ENCODE peak calls at places on chromosomes 12 and 14, in six cellular contexts. One of them, this sample, is unnamed.

GRCh38 chr14:21960636-21961035 is 287.0 kb upstream of the OR4E1 start:
- DNase-seq in pancreas: no peak
- DNase-seq in skeletal muscle cell: no peak
- DNase-seq in AG09309: no peak
- DNase-seq in SK-N-SH: no peak
- DNase-seq in CD4-positive, alpha-beta memory T cell: no peak
- DNase-seq in this sample: no peak

GRCh38 chr12:85179680-85180300 is 100.2 kb upstream of the ALX1 start:
- DNase-seq in skeletal muscle cell: peak
- DNase-seq in AG09309: no peak
- DNase-seq in pancreas: no peak
- DNase-seq in CD4-positive, alpha-beta memory T cell: no peak
- DNase-seq in SK-N-SH: no peak
- DNase-seq in this sample: peak

GRCh38 chr12:3137268-3137761 is 60.1 kb downstream of the TSPAN9 start:
- DNase-seq in pancreas: no peak
- DNase-seq in AG09309: no peak
- DNase-seq in SK-N-SH: peak
- DNase-seq in skeletal muscle cell: no peak
- DNase-seq in CD4-positive, alpha-beta memory T cell: no peak
- DNase-seq in this sample: peak

GRCh38 chr12:129190827-129191226 is 337.5 kb downstream of the GLT1D1 start:
- DNase-seq in pancreas: no peak
- DNase-seq in skeletal muscle cell: no peak
- DNase-seq in CD4-positive, alpha-beta memory T cell: no peak
- DNase-seq in AG09309: no peak
- DNase-seq in SK-N-SH: no peak
- DNase-seq in this sample: no peak

GRCh38 chr12:121499929-121500793 is 80.7 kb downstream of the KDM2B start:
- DNase-seq in CD4-positive, alpha-beta memory T cell: peak
- DNase-seq in AG09309: no peak
- DNase-seq in pancreas: peak
- DNase-seq in skeletal muscle cell: peak
- DNase-seq in SK-N-SH: peak
- DNase-seq in this sample: peak

GRCh38 chr14:97916100-97916499 is 1118.9 kb downstream of the VRK1 start:
- DNase-seq in AG09309: no peak
- DNase-seq in CD4-positive, alpha-beta memory T cell: no peak
- DNase-seq in SK-N-SH: no peak
- DNase-seq in skeletal muscle cell: no peak
- DNase-seq in pancreas: no peak
- DNase-seq in this sample: no peak

GRCh38 chr14:61774861-61775260 is 12.6 kb downstream of the SNAPC1 start:
- DNase-seq in pancreas: no peak
- DNase-seq in AG09309: no peak
- DNase-seq in CD4-positive, alpha-beta memory T cell: no peak
- DNase-seq in skeletal muscle cell: no peak
- DNase-seq in SK-N-SH: no peak
- DNase-seq in this sample: no peak

GRCh38 chr12:53709671-53710070 is 17.6 kb downstream of the CALCOCO1 start:
- DNase-seq in AG09309: no peak
- DNase-seq in CD4-positive, alpha-beta memory T cell: no peak
- DNase-seq in SK-N-SH: no peak
- DNase-seq in skeletal muscle cell: no peak
- DNase-seq in pancreas: no peak
- DNase-seq in this sample: no peak

GRCh38 chr14:72573725-72574426 is 320.0 kb downstream of the DPF3 start:
- DNase-seq in skeletal muscle cell: no peak
- DNase-seq in AG09309: no peak
- DNase-seq in CD4-positive, alpha-beta memory T cell: no peak
- DNase-seq in SK-N-SH: no peak
- DNase-seq in pancreas: peak
- DNase-seq in this sample: no peak

GRCh38 chr12:41213648-41214047 is 25.5 kb downstream of the PDZRN4 start:
- DNase-seq in skeletal muscle cell: no peak
- DNase-seq in SK-N-SH: no peak
- DNase-seq in CD4-positive, alpha-beta memory T cell: no peak
- DNase-seq in AG09309: no peak
- DNase-seq in pancreas: no peak
- DNase-seq in this sample: no peak

GRCh38 chr12:116708826-116709756 is 28.8 kb downstream of the SPRING1 start:
- DNase-seq in SK-N-SH: peak
- DNase-seq in skeletal muscle cell: no peak
- DNase-seq in AG09309: peak
- DNase-seq in pancreas: peak
- DNase-seq in CD4-positive, alpha-beta memory T cell: peak
- DNase-seq in this sample: peak

GRCh38 chr12:55716582-55717396 is 943 bp downstream of the BLOC1S1 start:
- DNase-seq in skeletal muscle cell: no peak
- DNase-seq in pancreas: no peak
- DNase-seq in AG09309: no peak
- DNase-seq in SK-N-SH: no peak
- DNase-seq in CD4-positive, alpha-beta memory T cell: no peak
- DNase-seq in this sample: peak

GRCh38 chr14:43285575-43285974 is 1221.5 kb downstream of the FSCB start:
- DNase-seq in pancreas: no peak
- DNase-seq in AG09309: no peak
- DNase-seq in SK-N-SH: no peak
- DNase-seq in CD4-positive, alpha-beta memory T cell: no peak
- DNase-seq in skeletal muscle cell: no peak
- DNase-seq in this sample: no peak

GRCh38 chr14:38098074-38098846 is 109.4 kb upstream of the SSTR1 start:
- DNase-seq in SK-N-SH: no peak
- DNase-seq in AG09309: peak
- DNase-seq in skeletal muscle cell: peak
- DNase-seq in pancreas: no peak
- DNase-seq in CD4-positive, alpha-beta memory T cell: no peak
- DNase-seq in this sample: peak

GRCh38 chr12:70466753-70467152 is 100.7 kb downstream of the KCNMB4 start:
- DNase-seq in skeletal muscle cell: no peak
- DNase-seq in pancreas: no peak
- DNase-seq in CD4-positive, alpha-beta memory T cell: no peak
- DNase-seq in AG09309: no peak
- DNase-seq in SK-N-SH: no peak
- DNase-seq in this sample: no peak

GRCh38 chr14:97213720-97214119 is 416.5 kb downstream of the VRK1 start:
- DNase-seq in skeletal muscle cell: no peak
- DNase-seq in CD4-positive, alpha-beta memory T cell: no peak
- DNase-seq in AG09309: no peak
- DNase-seq in SK-N-SH: no peak
- DNase-seq in pancreas: no peak
- DNase-seq in this sample: no peak

GRCh38 chr12:116863275-116863767 is 17.9 kb downstream of the HRK start:
- DNase-seq in CD4-positive, alpha-beta memory T cell: no peak
- DNase-seq in skeletal muscle cell: no peak
- DNase-seq in AG09309: no peak
- DNase-seq in pancreas: no peak
- DNase-seq in SK-N-SH: peak
- DNase-seq in this sample: peak

GRCh38 chr12:130026608-130027176 is 122.9 kb upstream of the TMEM132D start:
- DNase-seq in SK-N-SH: peak
- DNase-seq in pancreas: no peak
- DNase-seq in AG09309: no peak
- DNase-seq in skeletal muscle cell: no peak
- DNase-seq in CD4-positive, alpha-beta memory T cell: no peak
- DNase-seq in this sample: peak

GRCh38 chr14:90815817-90816662 is at the start of gene TTC7B:
- DNase-seq in skeletal muscle cell: no peak
- DNase-seq in pancreas: peak
- DNase-seq in SK-N-SH: peak
- DNase-seq in CD4-positive, alpha-beta memory T cell: peak
- DNase-seq in AG09309: no peak
- DNase-seq in this sample: peak

GRCh38 chr12:131855521-131856142 is 27.4 kb downstream of the MMP17 start:
- DNase-seq in AG09309: no peak
- DNase-seq in CD4-positive, alpha-beta memory T cell: no peak
- DNase-seq in pancreas: no peak
- DNase-seq in SK-N-SH: no peak
- DNase-seq in skeletal muscle cell: no peak
- DNase-seq in this sample: no peak

GRCh38 chr12:77847665-77848431 is 17.2 kb downstream of the NAV3 start:
- DNase-seq in skeletal muscle cell: peak
- DNase-seq in pancreas: no peak
- DNase-seq in SK-N-SH: no peak
- DNase-seq in AG09309: peak
- DNase-seq in CD4-positive, alpha-beta memory T cell: no peak
- DNase-seq in this sample: peak

GRCh38 chr14:101960225-101960624 is 4.1 kb upstream of the DYNC1H1 start:
- DNase-seq in skeletal muscle cell: no peak
- DNase-seq in CD4-positive, alpha-beta memory T cell: no peak
- DNase-seq in AG09309: no peak
- DNase-seq in SK-N-SH: no peak
- DNase-seq in pancreas: no peak
- DNase-seq in this sample: peak

DNA sequence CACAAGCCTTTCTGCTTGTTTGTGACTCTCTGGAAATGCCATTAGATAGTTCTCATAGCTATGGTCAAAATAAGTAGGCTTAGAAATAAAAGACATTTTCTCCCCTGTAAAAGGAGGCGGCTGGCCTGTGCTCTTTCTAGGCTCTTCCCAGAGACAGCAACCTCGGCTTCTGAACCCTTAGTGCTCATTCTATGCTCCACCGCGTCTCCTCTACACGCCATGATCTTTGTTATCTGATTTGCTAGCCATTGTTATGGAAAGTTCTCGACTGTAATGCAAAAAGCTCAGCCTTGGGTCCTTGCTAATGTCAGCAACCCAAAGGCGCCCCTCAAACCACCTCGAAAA is 64.5 kb downstream of the CRADD start:
- DNase-seq in SK-N-SH: peak
- DNase-seq in skeletal muscle cell: no peak
- DNase-seq in CD4-positive, alpha-beta memory T cell: no peak
- DNase-seq in pancreas: no peak
- DNase-seq in AG09309: no peak
- DNase-seq in this sample: no peak
- H3K4me3 ChIP-seq in SK-N-SH: peak
- H3K4me3 ChIP-seq in skeletal muscle cell: peak
- H3K4me3 ChIP-seq in CD4-positive, alpha-beta memory T cell: peak
- H3K4me3 ChIP-seq in pancreas: no peak
- H3K4me3 ChIP-seq in AG09309: peak
- H3K4me3 ChIP-seq in this sample: peak

GRCh38 chr12:112005419-112006395 is 7.3 kb downstream of the TMEM116 start:
- DNase-seq in AG09309: no peak
- DNase-seq in CD4-positive, alpha-beta memory T cell: no peak
- DNase-seq in SK-N-SH: no peak
- DNase-seq in pancreas: no peak
- DNase-seq in skeletal muscle cell: no peak
- DNase-seq in this sample: no peak
- H3K4me3 ChIP-seq in AG09309: no peak
- H3K4me3 ChIP-seq in CD4-positive, alpha-beta memory T cell: no peak
- H3K4me3 ChIP-seq in SK-N-SH: no peak
- H3K4me3 ChIP-seq in pancreas: no peak
- H3K4me3 ChIP-seq in skeletal muscle cell: no peak
- H3K4me3 ChIP-seq in this sample: no peak

GRCh38 chr12:112979281-112979680 is 962 bp downstream of the OAS2 start:
- DNase-seq in CD4-positive, alpha-beta memory T cell: peak
- DNase-seq in AG09309: no peak
- DNase-seq in skeletal muscle cell: no peak
- DNase-seq in SK-N-SH: no peak
- DNase-seq in pancreas: no peak
- DNase-seq in this sample: no peak

GRCh38 chr12:112974904-112975303 is 3.4 kb upstream of the OAS2 start:
- DNase-seq in SK-N-SH: no peak
- DNase-seq in pancreas: no peak
- DNase-seq in skeletal muscle cell: no peak
- DNase-seq in CD4-positive, alpha-beta memory T cell: no peak
- DNase-seq in AG09309: no peak
- DNase-seq in this sample: no peak

GRCh38 chr12:112978163-112979081 is at the start of gene OAS2:
- DNase-seq in AG09309: peak
- DNase-seq in SK-N-SH: no peak
- DNase-seq in skeletal muscle cell: no peak
- DNase-seq in CD4-positive, alpha-beta memory T cell: peak
- DNase-seq in pancreas: no peak
- DNase-seq in this sample: peak

GRCh38 chr12:112977641-112978040 is 678 bp upstream of the OAS2 start:
- DNase-seq in CD4-positive, alpha-beta memory T cell: no peak
- DNase-seq in pancreas: no peak
- DNase-seq in skeletal muscle cell: no peak
- DNase-seq in SK-N-SH: no peak
- DNase-seq in AG09309: no peak
- DNase-seq in this sample: no peak

DNA sequence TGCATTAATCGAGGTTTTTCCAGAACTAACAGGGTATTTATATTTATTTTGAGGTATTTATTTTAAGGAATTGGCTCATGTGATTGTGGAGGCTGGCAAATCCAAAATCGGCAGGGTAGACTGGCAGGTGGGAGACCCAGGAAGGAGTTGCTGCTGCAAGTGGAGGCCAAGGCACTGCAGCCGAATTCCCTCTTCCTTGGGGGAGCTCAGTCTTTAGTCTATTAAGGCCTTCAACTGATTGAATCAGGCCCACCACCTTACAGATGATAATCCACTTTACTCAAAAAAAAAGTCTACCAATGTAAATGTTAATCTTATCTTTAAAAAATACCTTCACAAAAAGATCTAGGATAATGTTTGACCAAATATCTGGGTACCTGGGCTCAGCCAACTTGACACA is 1.2 kb upstream of the OAS2 start:
- DNase-seq in SK-N-SH: no peak
- DNase-seq in AG09309: no peak
- DNase-seq in pancreas: no peak
- DNase-seq in CD4-positive, alpha-beta memory T cell: no peak
- DNase-seq in skeletal muscle cell: no peak
- DNase-seq in this sample: no peak
- H3K4me3 ChIP-seq in SK-N-SH: no peak
- H3K4me3 ChIP-seq in AG09309: no peak
- H3K4me3 ChIP-seq in pancreas: no peak
- H3K4me3 ChIP-seq in CD4-positive, alpha-beta memory T cell: no peak
- H3K4me3 ChIP-seq in skeletal muscle cell: no peak
- H3K4me3 ChIP-seq in this sample: no peak

GRCh38 chr12:119992129-119992705 is 3.2 kb downstream of the BICDL1 start:
- DNase-seq in CD4-positive, alpha-beta memory T cell: no peak
- DNase-seq in SK-N-SH: no peak
- DNase-seq in AG09309: no peak
- DNase-seq in skeletal muscle cell: no peak
- DNase-seq in pancreas: no peak
- DNase-seq in this sample: no peak

GRCh38 chr12:119990382-119990874 is 1.4 kb downstream of the BICDL1 start:
- DNase-seq in skeletal muscle cell: no peak
- DNase-seq in AG09309: no peak
- DNase-seq in CD4-positive, alpha-beta memory T cell: no peak
- DNase-seq in pancreas: no peak
- DNase-seq in SK-N-SH: no peak
- DNase-seq in this sample: no peak

GRCh38 chr12:119988788-119989618 is at the start of gene BICDL1:
- DNase-seq in CD4-positive, alpha-beta memory T cell: peak
- DNase-seq in SK-N-SH: peak
- DNase-seq in pancreas: peak
- DNase-seq in AG09309: no peak
- DNase-seq in skeletal muscle cell: no peak
- DNase-seq in this sample: peak

GRCh38 chr12:119989619-119990381 is 764 bp downstream of the BICDL1 start:
- DNase-seq in skeletal muscle cell: peak
- DNase-seq in pancreas: peak
- DNase-seq in AG09309: peak
- DNase-seq in SK-N-SH: peak
- DNase-seq in CD4-positive, alpha-beta memory T cell: peak
- DNase-seq in this sample: peak

GRCh38 chr12:119988440-119988787 is 622 bp upstream of the BICDL1 start:
- DNase-seq in skeletal muscle cell: peak
- DNase-seq in AG09309: no peak
- DNase-seq in SK-N-SH: peak
- DNase-seq in CD4-positive, alpha-beta memory T cell: no peak
- DNase-seq in pancreas: no peak
- DNase-seq in this sample: peak
- H3K4me3 ChIP-seq in skeletal muscle cell: peak
- H3K4me3 ChIP-seq in AG09309: no peak
- H3K4me3 ChIP-seq in SK-N-SH: peak
- H3K4me3 ChIP-seq in CD4-positive, alpha-beta memory T cell: peak
- H3K4me3 ChIP-seq in pancreas: peak
- H3K4me3 ChIP-seq in this sample: peak

GRCh38 chr12:103969391-103969790 is 3.7 kb downstream of the TDG start:
- DNase-seq in SK-N-SH: no peak
- DNase-seq in pancreas: no peak
- DNase-seq in CD4-positive, alpha-beta memory T cell: no peak
- DNase-seq in AG09309: no peak
- DNase-seq in skeletal muscle cell: no peak
- DNase-seq in this sample: no peak
- H3K4me3 ChIP-seq in SK-N-SH: no peak
- H3K4me3 ChIP-seq in pancreas: no peak
- H3K4me3 ChIP-seq in CD4-positive, alpha-beta memory T cell: no peak
- H3K4me3 ChIP-seq in AG09309: no peak
- H3K4me3 ChIP-seq in skeletal muscle cell: no peak
- H3K4me3 ChIP-seq in this sample: no peak

This sample was measured in cardiac fibroblast.